ENCODE peak calls at places on chromosomes 4 and X, in five cellular contexts. One of them, this sample, is unnamed.

GRCh38 chrX:55451626-55451989 is 319 bp upstream of the MAGEH1 start:
- DNase-seq in uterus: no peak
- DNase-seq in vagina: no peak
- DNase-seq in suprapubic skin: no peak
- DNase-seq in esophagus squamous epithelium: no peak
- DNase-seq in this sample: no peak

GRCh38 chr4:39255266-39255665 is 72.9 kb downstream of the WDR19 start:
- DNase-seq in uterus: no peak
- DNase-seq in vagina: no peak
- DNase-seq in suprapubic skin: no peak
- DNase-seq in esophagus squamous epithelium: no peak
- DNase-seq in this sample: no peak

GRCh38 chrX:22520128-22520828 is 247.6 kb downstream of the CBLL2 start:
- DNase-seq in uterus: no peak
- DNase-seq in vagina: no peak
- DNase-seq in suprapubic skin: no peak
- DNase-seq in esophagus squamous epithelium: no peak
- DNase-seq in this sample: no peak

GRCh38 chr4:72846280-72847111 is 223.0 kb downstream of the COX18 start:
- DNase-seq in uterus: no peak
- DNase-seq in vagina: no peak
- DNase-seq in suprapubic skin: no peak
- DNase-seq in esophagus squamous epithelium: no peak
- DNase-seq in this sample: no peak

GRCh38 chr4:1296324-1297022 is 6.8 kb downstream of the MAEA start:
- DNase-seq in uterus: no peak
- DNase-seq in vagina: no peak
- DNase-seq in suprapubic skin: peak
- DNase-seq in esophagus squamous epithelium: no peak
- DNase-seq in this sample: no peak

GRCh38 chrX:37690123-37690522 is 4.5 kb downstream of the XK start:
- DNase-seq in uterus: no peak
- DNase-seq in vagina: no peak
- DNase-seq in suprapubic skin: no peak
- DNase-seq in esophagus squamous epithelium: no peak
- DNase-seq in this sample: no peak

GRCh38 chrX:108097380-108097779 is 5.8 kb downstream of the ATG4A start:
- DNase-seq in uterus: no peak
- DNase-seq in vagina: no peak
- DNase-seq in suprapubic skin: no peak
- DNase-seq in esophagus squamous epithelium: no peak
- DNase-seq in this sample: no peak

GRCh38 chr4:142405021-142405991 is 440.8 kb downstream of the INPP4B start:
- DNase-seq in uterus: peak
- DNase-seq in vagina: no peak
- DNase-seq in suprapubic skin: no peak
- DNase-seq in esophagus squamous epithelium: no peak
- DNase-seq in this sample: peak

GRCh38 chr4:180059216-180059881 is 2183.9 kb upstream of the TENM3 start:
- DNase-seq in uterus: no peak
- DNase-seq in vagina: no peak
- DNase-seq in suprapubic skin: no peak
- DNase-seq in esophagus squamous epithelium: no peak
- DNase-seq in this sample: no peak

GRCh38 chr4:118180776-118181175 is 146.5 kb downstream of the NDST3 start:
- DNase-seq in uterus: no peak
- DNase-seq in vagina: no peak
- DNase-seq in suprapubic skin: no peak
- DNase-seq in esophagus squamous epithelium: no peak
- DNase-seq in this sample: no peak

GRCh38 chr4:136097676-136098075 is 1434.6 kb downstream of the PCDH18 start:
- DNase-seq in uterus: no peak
- DNase-seq in vagina: no peak
- DNase-seq in suprapubic skin: no peak
- DNase-seq in esophagus squamous epithelium: no peak
- DNase-seq in this sample: no peak

GRCh38 chrX:78042601-78043000 is 61.4 kb upstream of the PGK1 start:
- DNase-seq in uterus: no peak
- DNase-seq in vagina: no peak
- DNase-seq in suprapubic skin: no peak
- DNase-seq in esophagus squamous epithelium: no peak
- DNase-seq in this sample: no peak

GRCh38 chrX:49286581-49286980 is 16.9 kb upstream of the GAGE10 start:
- DNase-seq in uterus: no peak
- DNase-seq in vagina: no peak
- DNase-seq in suprapubic skin: no peak
- DNase-seq in esophagus squamous epithelium: no peak
- DNase-seq in this sample: no peak

GRCh38 chr4:105808459-105809041 is 86.7 kb upstream of the NPNT start:
- DNase-seq in uterus: no peak
- DNase-seq in vagina: no peak
- DNase-seq in suprapubic skin: no peak
- DNase-seq in esophagus squamous epithelium: no peak
- DNase-seq in this sample: no peak

GRCh38 chr4:144355809-144356757 is 215.6 kb upstream of the GYPA start:
- DNase-seq in uterus: no peak
- DNase-seq in vagina: no peak
- DNase-seq in suprapubic skin: no peak
- DNase-seq in esophagus squamous epithelium: no peak
- DNase-seq in this sample: no peak

GRCh38 chrX:103687073-103687695 is 685 bp upstream of the MORF4L2 start:
- DNase-seq in uterus: peak
- DNase-seq in vagina: no peak
- DNase-seq in suprapubic skin: peak
- DNase-seq in esophagus squamous epithelium: peak
- DNase-seq in this sample: peak
- TF ChIP-seq POLR2A in uterus: peak
- TF ChIP-seq POLR2A in vagina: no peak
- TF ChIP-seq POLR2A in suprapubic skin: peak
- TF ChIP-seq POLR2A in esophagus squamous epithelium: no peak
- TF ChIP-seq POLR2A in this sample: peak

GRCh38 chr4:127120706-127121105 is 512.1 kb upstream of the INTU start:
- DNase-seq in uterus: no peak
- DNase-seq in vagina: no peak
- DNase-seq in suprapubic skin: no peak
- DNase-seq in esophagus squamous epithelium: no peak
- DNase-seq in this sample: no peak

GRCh38 chr4:127126718-127127117 is 506.0 kb upstream of the INTU start:
- DNase-seq in uterus: no peak
- DNase-seq in vagina: no peak
- DNase-seq in suprapubic skin: no peak
- DNase-seq in esophagus squamous epithelium: no peak
- DNase-seq in this sample: no peak

GRCh38 chr4:127124919-127125318 is 507.8 kb upstream of the INTU start:
- DNase-seq in uterus: no peak
- DNase-seq in vagina: no peak
- DNase-seq in suprapubic skin: no peak
- DNase-seq in esophagus squamous epithelium: no peak
- DNase-seq in this sample: no peak
- TF ChIP-seq CTCF in uterus: no peak
- TF ChIP-seq CTCF in vagina: no peak
- TF ChIP-seq CTCF in suprapubic skin: no peak
- TF ChIP-seq CTCF in esophagus squamous epithelium: no peak
- TF ChIP-seq CTCF in this sample: no peak

GRCh38 chr4:71187399-71188196 is 151.2 kb upstream of the SLC4A4 start:
- DNase-seq in uterus: no peak
- DNase-seq in vagina: no peak
- DNase-seq in suprapubic skin: no peak
- DNase-seq in esophagus squamous epithelium: no peak
- DNase-seq in this sample: no peak

GRCh38 chr4:71186257-71186565 is 152.6 kb upstream of the SLC4A4 start:
- DNase-seq in uterus: no peak
- DNase-seq in vagina: no peak
- DNase-seq in suprapubic skin: no peak
- DNase-seq in esophagus squamous epithelium: no peak
- DNase-seq in this sample: no peak

GRCh38 chr4:71188951-71189350 is 149.9 kb upstream of the SLC4A4 start:
- DNase-seq in uterus: no peak
- DNase-seq in vagina: no peak
- DNase-seq in suprapubic skin: no peak
- DNase-seq in esophagus squamous epithelium: no peak
- DNase-seq in this sample: no peak

GRCh38 chr4:71188197-71188625 is 150.6 kb upstream of the SLC4A4 start:
- DNase-seq in uterus: no peak
- DNase-seq in vagina: no peak
- DNase-seq in suprapubic skin: no peak
- DNase-seq in esophagus squamous epithelium: no peak
- DNase-seq in this sample: no peak

GRCh38 chr4:71186566-71187398 is 152.0 kb upstream of the SLC4A4 start:
- DNase-seq in uterus: peak
- DNase-seq in vagina: no peak
- DNase-seq in suprapubic skin: no peak
- DNase-seq in esophagus squamous epithelium: no peak
- DNase-seq in this sample: peak
- TF ChIP-seq POLR2A in uterus: peak
- TF ChIP-seq POLR2A in vagina: no peak
- TF ChIP-seq POLR2A in suprapubic skin: no peak
- TF ChIP-seq POLR2A in esophagus squamous epithelium: no peak
- TF ChIP-seq POLR2A in this sample: peak

GRCh38 chrX:39935414-39936064 is 162.2 kb downstream of the BCOR start:
- DNase-seq in uterus: no peak
- DNase-seq in vagina: no peak
- DNase-seq in suprapubic skin: no peak
- DNase-seq in esophagus squamous epithelium: no peak
- DNase-seq in this sample: no peak
- TF ChIP-seq CTCF in uterus: no peak
- TF ChIP-seq CTCF in vagina: no peak
- TF ChIP-seq CTCF in suprapubic skin: no peak
- TF ChIP-seq CTCF in esophagus squamous epithelium: no peak
- TF ChIP-seq CTCF in this sample: no peak

DNA sequence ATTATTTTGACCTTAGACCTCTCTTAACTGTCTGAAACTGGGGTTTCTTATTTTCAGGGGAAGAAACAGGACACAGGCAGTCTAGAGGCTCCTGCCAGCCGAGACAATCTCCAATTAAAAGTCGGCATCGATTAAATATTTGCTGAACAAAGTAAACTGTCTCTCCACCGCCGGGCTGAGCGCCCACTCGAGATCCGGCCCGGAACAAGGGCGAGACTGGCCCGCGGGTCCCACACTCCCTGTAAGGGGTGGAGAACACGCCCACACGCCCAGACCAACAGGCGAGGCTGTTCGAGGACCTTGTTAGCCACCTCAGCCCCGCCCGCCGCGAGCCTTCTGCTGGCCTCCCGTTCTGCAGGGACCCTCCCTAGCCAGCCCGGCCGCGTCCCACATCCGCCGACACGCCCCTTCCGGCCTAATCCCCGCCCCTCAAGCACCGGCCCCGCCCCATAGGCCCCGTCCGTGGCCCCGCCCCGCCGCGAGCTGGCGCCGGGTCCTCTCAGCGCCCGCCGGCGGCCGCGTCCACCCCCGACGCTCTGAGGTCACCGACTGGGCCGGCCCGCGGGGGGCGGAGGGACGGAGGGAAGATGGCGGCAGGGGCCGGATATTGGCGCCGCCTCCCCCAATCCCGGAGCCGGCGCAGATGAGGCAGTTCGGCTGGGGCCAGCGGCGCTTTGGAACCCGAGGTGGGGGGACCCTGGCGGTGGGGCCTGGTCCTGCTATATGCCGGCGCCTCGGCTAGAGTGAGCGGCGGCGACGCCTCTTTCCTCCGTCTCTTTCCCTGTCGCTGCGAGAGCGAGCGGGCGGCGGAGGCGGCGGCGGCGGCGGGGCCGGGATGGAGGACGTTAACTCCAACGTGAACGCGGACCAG is at the start of gene SLAIN2:
- DNase-seq in uterus: peak
- DNase-seq in vagina: peak
- DNase-seq in suprapubic skin: peak
- DNase-seq in esophagus squamous epithelium: peak
- DNase-seq in this sample: peak
- TF ChIP-seq POLR2A in uterus: peak
- TF ChIP-seq POLR2A in vagina: no peak
- TF ChIP-seq POLR2A in suprapubic skin: peak
- TF ChIP-seq POLR2A in esophagus squamous epithelium: peak
- TF ChIP-seq POLR2A in this sample: peak

DNA sequence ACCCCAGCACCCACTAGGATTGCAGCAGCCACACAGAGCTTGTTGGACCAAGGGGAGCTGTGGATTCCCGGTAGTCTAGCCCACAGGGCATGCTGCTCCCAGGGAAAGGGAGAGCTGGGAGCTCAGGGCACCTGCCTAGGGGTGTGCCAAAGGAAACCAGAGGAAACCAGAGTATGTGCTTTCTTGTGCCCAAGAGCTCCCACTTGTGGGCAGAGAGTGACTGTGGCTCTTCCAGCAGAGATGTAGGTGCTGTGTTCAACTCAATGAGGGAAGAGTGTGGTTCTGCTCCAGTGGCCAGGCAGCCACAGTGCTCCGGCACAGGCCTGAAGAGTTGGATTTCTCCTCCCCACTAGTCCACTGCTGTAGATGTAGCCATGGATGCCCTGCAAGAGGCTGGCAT is 1050.0 kb upstream of the INTU start:
- DNase-seq in uterus: no peak
- DNase-seq in vagina: no peak
- DNase-seq in suprapubic skin: no peak
- DNase-seq in esophagus squamous epithelium: no peak
- DNase-seq in this sample: no peak
- TF ChIP-seq CTCF in uterus: no peak
- TF ChIP-seq CTCF in vagina: no peak
- TF ChIP-seq CTCF in suprapubic skin: no peak
- TF ChIP-seq CTCF in esophagus squamous epithelium: no peak
- TF ChIP-seq CTCF in this sample: no peak